ENCODE peak calls at places on chromosomes 12 and 14, in seven cellular contexts. One of them, this sample, is unnamed.

GRCh38 chr14:55099741-55100140 is 29.3 kb upstream of the LGALS3 start:
- DNase-seq in right lobe of liver: no peak
- DNase-seq in NCI-H748 treated with DMSO at 0.1 percent for 48 hours: no peak
- DNase-seq in choroid plexus epithelial cell: peak
- DNase-seq in HCT116: no peak
- DNase-seq in fibroblast of pulmonary artery: peak
- DNase-seq in mesothelial cell of epicardium: no peak
- DNase-seq in this sample: peak

GRCh38 chr12:70449074-70449757 is 83.1 kb downstream of the KCNMB4 start:
- DNase-seq in right lobe of liver: no peak
- DNase-seq in NCI-H748 treated with DMSO at 0.1 percent for 48 hours: no peak
- DNase-seq in choroid plexus epithelial cell: no peak
- DNase-seq in HCT116: peak
- DNase-seq in fibroblast of pulmonary artery: no peak
- DNase-seq in mesothelial cell of epicardium: no peak
- DNase-seq in this sample: no peak

GRCh38 chr14:67268456-67269115 is 27.4 kb downstream of the PALS1 start:
- DNase-seq in right lobe of liver: no peak
- DNase-seq in NCI-H748 treated with DMSO at 0.1 percent for 48 hours: no peak
- DNase-seq in choroid plexus epithelial cell: no peak
- DNase-seq in HCT116: no peak
- DNase-seq in fibroblast of pulmonary artery: peak
- DNase-seq in mesothelial cell of epicardium: no peak
- DNase-seq in this sample: no peak

GRCh38 chr14:22185191-22185590 is 403.8 kb downstream of the DAD1 start:
- DNase-seq in right lobe of liver: no peak
- DNase-seq in NCI-H748 treated with DMSO at 0.1 percent for 48 hours: no peak
- DNase-seq in choroid plexus epithelial cell: peak
- DNase-seq in HCT116: no peak
- DNase-seq in fibroblast of pulmonary artery: peak
- DNase-seq in mesothelial cell of epicardium: no peak
- DNase-seq in this sample: no peak

GRCh38 chr12:57112492-57113294 is 1.5 kb upstream of the STAT6 start:
- DNase-seq in right lobe of liver: no peak
- DNase-seq in NCI-H748 treated with DMSO at 0.1 percent for 48 hours: no peak
- DNase-seq in choroid plexus epithelial cell: no peak
- DNase-seq in HCT116: no peak
- DNase-seq in fibroblast of pulmonary artery: no peak
- DNase-seq in mesothelial cell of epicardium: no peak
- DNase-seq in this sample: no peak

GRCh38 chr14:23538785-23539184 is 12.8 kb downstream of the ZFHX2 start:
- DNase-seq in right lobe of liver: no peak
- DNase-seq in NCI-H748 treated with DMSO at 0.1 percent for 48 hours: no peak
- DNase-seq in choroid plexus epithelial cell: peak
- DNase-seq in HCT116: no peak
- DNase-seq in fibroblast of pulmonary artery: peak
- DNase-seq in mesothelial cell of epicardium: no peak
- DNase-seq in this sample: peak

GRCh38 chr12:132600048-132601032 is 10.0 kb downstream of the LRCOL1 start:
- DNase-seq in right lobe of liver: peak
- DNase-seq in NCI-H748 treated with DMSO at 0.1 percent for 48 hours: peak
- DNase-seq in choroid plexus epithelial cell: peak
- DNase-seq in HCT116: peak
- DNase-seq in fibroblast of pulmonary artery: peak
- DNase-seq in mesothelial cell of epicardium: no peak
- DNase-seq in this sample: peak

GRCh38 chr12:102480401-102480800 is at the start of gene IGF1:
- DNase-seq in right lobe of liver: no peak
- DNase-seq in NCI-H748 treated with DMSO at 0.1 percent for 48 hours: no peak
- DNase-seq in choroid plexus epithelial cell: peak
- DNase-seq in HCT116: no peak
- DNase-seq in fibroblast of pulmonary artery: peak
- DNase-seq in mesothelial cell of epicardium: no peak
- DNase-seq in this sample: peak